ENCODE peak calls at places on chromosomes 13 and 19, in ten cellular contexts. E is body of pancreas, G is uterus, U is suprapubic skin, D is IMR-90, R is transverse colon, Z is sigmoid colon, Q is Peyer's patch, B is heart left ventricle, O is esophagus muscularis mucosa. T is an unnamed sample.

GRCh38 chr19:30593358-30593757 is 221.2 kb downstream of the ZNF536 start:
- DNase-seq in E (no peak), G (peak; percentile 18), U (peak; percentile 67), D (no peak), R (peak; percentile 10), Z (peak; percentile 74), Q (no peak), B (no peak), O (peak; percentile 87), T (no peak)

GRCh38 chr19:34228347-34228746 is 26.0 kb upstream of the GARRE1 start:
- DNase-seq in E (no peak), G (no peak), U (no peak), D (peak; percentile 45), R (no peak), Z (no peak), Q (no peak), B (no peak), O (no peak), T (no peak)

GRCh38 chr13:27076411-27076810 is 95.2 kb downstream of the USP12 start:
- DNase-seq in E (no peak), G (no peak), U (no peak), D (peak; percentile 41), R (no peak), Z (no peak), Q (no peak), B (no peak), O (no peak), T (no peak)

GRCh38 chr19:44694184-44694579 is 4.8 kb upstream of the CEACAM16 start:
- DNase-seq in E (no peak), G (no peak), U (no peak), D (no peak), R (no peak), Z (no peak), Q (no peak), B (no peak), O (no peak), T (no peak)

GRCh38 chr19:4023600-4024398 is 16.3 kb downstream of the PIAS4 start:
- DNase-seq in E (no peak), G (no peak), U (no peak), D (no peak), R (no peak), Z (no peak), Q (no peak), B (no peak), O (no peak), T (no peak)

GRCh38 chr19:27674701-27675100 is 1538.2 kb downstream of the UQCRFS1 start:
- DNase-seq in E (no peak), G (no peak), U (peak; percentile 50), D (no peak), R (no peak), Z (no peak), Q (no peak), B (no peak), O (no peak), T (peak; percentile 20)

GRCh38 chr19:24054044-24054935 is 32.7 kb upstream of the ZNF254 start:
- DNase-seq in E (no peak), G (no peak), U (no peak), D (peak; percentile 95), R (no peak), Z (no peak), Q (no peak), B (no peak), O (no peak), T (no peak)

GRCh38 chr13:109243311-109243951 is 543.0 kb downstream of the IRS2 start:
- DNase-seq in E (no peak), G (no peak), U (no peak), D (peak; percentile 91), R (no peak), Z (no peak), Q (no peak), B (no peak), O (no peak), T (peak; percentile 28)

GRCh38 chr19:39417463-39418181 is 5.2 kb downstream of the PLEKHG2 start:
- DNase-seq in E (no peak), G (no peak), U (no peak), D (no peak), R (no peak), Z (no peak), Q (no peak), B (no peak), O (no peak), T (no peak)

GRCh38 chr19:16893686-16893990 is 4.8 kb downstream of the F2RL3 start:
- DNase-seq in E (no peak), G (no peak), U (no peak), D (no peak), R (peak; percentile 40), Z (no peak), Q (peak; percentile 75), B (peak; percentile 71), O (no peak), T (no peak)

GRCh38 chr13:73810647-73811046 is 323.6 kb downstream of the KLF12 start:
- DNase-seq in E (no peak), G (no peak), U (no peak), D (peak; percentile 72), R (no peak), Z (no peak), Q (no peak), B (no peak), O (no peak), T (no peak)

GRCh38 chr19:49301165-49301865 is 23.7 kb downstream of the SLC6A16 start:
- DNase-seq in E (peak; percentile 72), G (peak; percentile 27), U (peak; percentile 89), D (peak; percentile 43), R (peak; percentile 84), Z (peak; percentile 71), Q (peak; percentile 86), B (peak; percentile 89), O (no peak), T (peak; percentile 76)

GRCh38 chr13:46679369-46680180 is 117.4 kb downstream of the ESD start:
- DNase-seq in E (no peak), G (peak; percentile 37), U (no peak), D (peak; percentile 70), R (peak; percentile 42), Z (no peak), Q (peak; percentile 56), B (no peak), O (no peak), T (no peak)

GRCh38 chr13:28750187-28751045 is 31.6 kb upstream of the SLC46A3 start:
- DNase-seq in E (no peak), G (no peak), U (no peak), D (no peak), R (no peak), Z (no peak), Q (no peak), B (no peak), O (peak; percentile 37), T (no peak)

GRCh38 chr19:6739390-6739883 is at the start of gene TRIP10:
- DNase-seq in E (peak; percentile 88), G (peak; percentile 89), U (no peak), D (peak; percentile 72), R (peak; percentile 89), Z (peak; percentile 94), Q (peak; percentile 87), B (peak; percentile 94), O (peak; percentile 97), T (peak; percentile 82)
- TF ChIP-seq POLR2A in E (no peak), G (peak; percentile 40), U (no peak), D (no peak), R (peak; percentile 74), Z (peak; percentile 57), Q (peak; percentile 63), B (peak; percentile 82), O (peak; percentile 85), T (peak; percentile 42)

GRCh38 chr19:35271546-35271945 is 2.8 kb downstream of the USF2 start:
- DNase-seq in E (no peak), G (no peak), U (no peak), D (no peak), R (no peak), Z (no peak), Q (no peak), B (no peak), O (no peak), T (no peak)
- H3K36me3 ChIP-seq in E (no peaks in the 10 kb centered on the region), G (no peaks in the 10 kb centered on the region), U (peaks cover 58% of the 10 kb centered on the region), D (peaks cover 45% of the 10 kb centered on the region), R (peaks cover 22% of the 10 kb centered on the region), Z (peaks cover 2% of the 10 kb centered on the region), Q (no peaks in the 10 kb centered on the region), B (peaks cover 64% of the 10 kb centered on the region), O (peaks cover 61% of the 10 kb centered on the region), T (no peaks in the 10 kb centered on the region)

GRCh38 chr13:94602467-94602866 is 810 bp downstream of the GPR180 start:
- DNase-seq in E (no peak), G (no peak), U (no peak), D (no peak), R (no peak), Z (no peak), Q (no peak), B (no peak), O (no peak), T (no peak)

GRCh38 chr13:94596575-94596971 is 621 bp upstream of the TGDS start:
- DNase-seq in E (no peak), G (peak; percentile 24), U (no peak), D (no peak), R (no peak), Z (peak; percentile 65), Q (no peak), B (no peak), O (no peak), T (no peak)

GRCh38 chr13:94599877-94600276 is 1.8 kb upstream of the GPR180 start:
- DNase-seq in E (no peak), G (no peak), U (no peak), D (no peak), R (no peak), Z (no peak), Q (no peak), B (no peak), O (no peak), T (no peak)

GRCh38 chr13:94598281-94598680 is 2.3 kb upstream of the TGDS start:
- DNase-seq in E (no peak), G (no peak), U (no peak), D (peak; percentile 21), R (no peak), Z (no peak), Q (no peak), B (no peak), O (no peak), T (no peak)

GRCh38 chr13:94601446-94602431 is at the start of gene GPR180:
- DNase-seq in E (peak; percentile 96), G (peak; percentile 95), U (peak; percentile 96), D (peak; percentile 100), R (peak; percentile 96), Z (peak; percentile 99), Q (peak; percentile 95), B (peak; percentile 95), O (peak; percentile 99), T (peak; percentile 99)
- TF ChIP-seq POLR2A in E (peak; percentile 78), G (peak; percentile 40), U (no peak), D (peak; percentile 73), R (peak; percentile 70), Z (no peak), Q (peak; percentile 78), B (peak; percentile 89), O (peak; percentile 50), T (peak; percentile 77)

DNA sequence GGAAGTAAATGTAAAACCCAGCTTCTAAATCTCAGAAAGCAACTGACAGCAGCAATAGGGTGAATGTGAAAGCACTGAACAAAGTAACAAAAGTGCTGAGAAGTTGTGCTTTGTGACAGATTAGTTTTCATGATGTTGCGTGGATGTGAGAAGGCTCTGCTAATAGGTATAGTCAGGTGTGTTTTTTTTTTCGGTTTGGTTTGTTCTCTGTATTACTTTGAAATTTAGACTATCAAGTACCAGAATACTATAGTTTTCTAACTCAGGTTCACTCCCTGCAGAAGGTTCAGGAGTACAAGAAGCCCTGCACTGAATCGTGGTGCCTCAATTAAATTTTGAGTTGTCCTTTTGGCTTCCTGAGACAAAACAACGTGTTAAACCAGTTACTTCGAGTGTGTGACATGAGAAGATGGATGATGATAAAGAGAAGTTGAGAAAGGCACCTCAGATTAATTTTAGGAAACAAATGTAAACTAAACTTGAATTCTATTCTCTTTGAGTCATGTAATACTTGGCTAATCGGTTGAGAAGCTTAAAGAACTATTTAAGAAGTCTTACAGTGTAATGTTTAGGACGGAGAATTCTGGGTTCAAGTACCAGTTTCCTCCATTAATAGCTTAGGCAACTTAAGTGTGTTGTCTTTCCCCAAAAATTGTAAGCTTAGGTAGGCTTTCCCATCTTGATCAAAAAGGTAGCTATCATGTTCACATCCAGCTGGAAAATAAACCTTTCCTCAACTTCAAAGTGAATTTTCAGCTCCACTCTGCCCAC is 10.3 kb downstream of the MIR17HG start:
- DNase-seq in E (no peak), G (no peak), U (no peak), D (no peak), R (no peak), Z (no peak), Q (no peak), B (no peak), O (no peak), T (no peak)
- H3K36me3 ChIP-seq in E (no peaks in the 10 kb centered on the region), G (no peaks in the 10 kb centered on the region), U (peaks cover 24% of the 10 kb centered on the region), D (peaks cover 7% of the 10 kb centered on the region), R (peaks cover 15% of the 10 kb centered on the region), Z (no peaks in the 10 kb centered on the region), Q (no peaks in the 10 kb centered on the region), B (peaks cover 35% of the 10 kb centered on the region), O (peaks cover 34% of the 10 kb centered on the region), T (peaks cover 13% of the 10 kb centered on the region)

T was measured in adrenal gland.